ENCODE peak calls at places on chromosomes 12 and 14, in nine cellular contexts. X is fibroblast of mammary gland, B is lower leg skin, W is kidney, V is A549, D is PC-3, P is cardiac muscle cell, O is PC-9, K is HFF-Myc. A is an unnamed sample.

GRCh38 chr12:49959570-49960473 is 1.9 kb upstream of the AQP5 start:
- DNase-seq in D (peak), K (no peak), B (no peak), V (peak), O (peak), W (peak), P (peak), X (no peak), A (peak)

GRCh38 chr12:55727643-55728184 is 1.1 kb downstream of the CD63 start:
- DNase-seq in P (no peak), O (peak), K (no peak), X (no peak), B (peak), W (peak), V (peak), D (peak), A (peak)

GRCh38 chr14:84885061-84885460 is 644.9 kb upstream of the FLRT2 start:
- DNase-seq in X (no peak), P (no peak), V (no peak), D (no peak), O (no peak), B (no peak), K (no peak), W (no peak), A (no peak)

GRCh38 chr12:97308576-97309198 is 153.9 kb upstream of the RMST start:
- DNase-seq in K (peak), W (no peak), D (peak), X (peak), B (peak), O (no peak), P (peak), V (peak), A (peak)

GRCh38 chr12:110109037-110109836 is 14.9 kb upstream of the IFT81 start:
- DNase-seq in V (peak), B (peak), X (peak), D (peak), W (peak), K (peak), P (peak), O (peak), A (peak)

GRCh38 chr12:75315518-75315917 is 14.6 kb downstream of the CAPS2 start:
- DNase-seq in P (no peak), W (no peak), V (no peak), B (no peak), O (no peak), X (peak), D (peak), K (no peak), A (peak)

GRCh38 chr14:28294834-28295440 is 471.6 kb upstream of the FOXG1 start:
- DNase-seq in P (peak), B (no peak), X (peak), V (no peak), K (no peak), D (peak), O (no peak), W (no peak), A (peak)

GRCh38 chr12:106645465-106646330 is 62.9 kb downstream of the RFX4 start:
- DNase-seq in B (no peak), P (no peak), W (no peak), X (no peak), K (no peak), D (no peak), V (no peak), O (no peak), A (no peak)

GRCh38 chr12:8548192-8548591 is 7.5 kb upstream of the CLEC4E start:
- DNase-seq in D (no peak), X (no peak), V (no peak), P (no peak), O (no peak), W (no peak), B (no peak), K (no peak), A (no peak)

GRCh38 chr12:76226956-76227355 is 121.3 kb downstream of the BBS10 start:
- DNase-seq in V (no peak), P (no peak), K (no peak), B (no peak), X (no peak), W (no peak), D (no peak), O (no peak), A (peak)

GRCh38 chr12:115341442-115341841 is 657.5 kb upstream of the TBX3 start:
- DNase-seq in W (peak), K (peak), V (peak), D (peak), B (peak), P (no peak), X (peak), O (no peak), A (peak)

GRCh38 chr14:77212933-77213656 is 31.5 kb downstream of the TMEM63C start:
- DNase-seq in B (no peak), K (no peak), D (peak), V (peak), X (peak), W (peak), O (peak), P (peak), A (peak)

GRCh38 chr12:114982760-114983159 is 298.8 kb upstream of the TBX3 start:
- DNase-seq in V (no peak), O (no peak), X (peak), D (no peak), B (no peak), P (peak), W (no peak), K (no peak), A (peak)

GRCh38 chr14:93788557-93789365 is 476 bp upstream of the PRIMA1 start:
- DNase-seq in P (peak), B (no peak), W (no peak), D (peak), O (no peak), X (peak), V (peak), K (no peak), A (no peak)

GRCh38 chr12:93737457-93738198 is 60.5 kb downstream of the CRADD start:
- DNase-seq in B (no peak), X (no peak), V (no peak), K (no peak), D (no peak), W (no peak), O (no peak), P (no peak), A (no peak)

GRCh38 chr12:109529618-109530300 is 43.5 kb downstream of the MMAB start:
- DNase-seq in K (no peak), X (no peak), B (no peak), D (no peak), W (no peak), P (peak), O (no peak), V (no peak), A (no peak)

GRCh38 chr12:101963703-101964102 is 86.3 kb downstream of the DRAM1 start:
- DNase-seq in W (no peak), X (no peak), D (no peak), V (no peak), P (no peak), K (no peak), B (no peak), O (no peak), A (peak)

GRCh38 chr12:2336409-2336829 is 283.6 kb downstream of the CACNA1C start:
- DNase-seq in O (no peak), X (peak), K (peak), P (peak), D (peak), B (no peak), V (no peak), W (no peak), A (peak)

GRCh38 chr12:53785161-53785560 is 33.4 kb upstream of the CISTR start:
- DNase-seq in K (no peak), X (no peak), P (no peak), W (no peak), D (no peak), O (no peak), V (no peak), B (no peak), A (no peak)

GRCh38 chr12:51941669-51942455 is 9.6 kb upstream of the ACVR1B start:
- DNase-seq in W (no peak), O (no peak), D (no peak), X (no peak), V (no peak), P (no peak), K (no peak), B (peak), A (no peak)

GRCh38 chr12:6764011-6764828 is 1.9 kb upstream of the PTMS start:
- DNase-seq in P (peak), K (peak), D (peak), W (peak), O (peak), X (peak), V (peak), B (peak), A (peak)

GRCh38 chr12:47307680-47308399 is 228.1 kb upstream of the AMIGO2 start:
- DNase-seq in O (peak), B (no peak), X (peak), V (peak), W (no peak), D (peak), K (peak), P (peak), A (peak)

GRCh38 chr12:101655400-101655799 is 42.0 kb upstream of the CHPT1 start:
- DNase-seq in V (no peak), D (no peak), P (peak), B (no peak), W (no peak), O (no peak), X (no peak), K (no peak), A (no peak)

GRCh38 chr14:103536693-103537092 is 7.7 kb downstream of the TRMT61A start:
- DNase-seq in W (peak), P (no peak), V (no peak), B (no peak), X (no peak), O (no peak), D (no peak), K (no peak), A (no peak)

GRCh38 chr12:119179335-119180021 is 747 bp downstream of the HSPB8 start:
- DNase-seq in D (peak), X (peak), O (peak), V (peak), W (no peak), K (no peak), B (no peak), P (peak), A (peak)

GRCh38 chr12:55220725-55221124 is at the start of gene OR10A7:
- DNase-seq in P (no peak), W (no peak), O (no peak), X (no peak), D (no peak), B (no peak), V (no peak), K (no peak), A (no peak)

GRCh38 chr12:100826323-100826722 is 31.7 kb downstream of the ANO4 start:
- DNase-seq in V (peak), B (no peak), P (peak), K (peak), D (peak), O (peak), W (no peak), X (peak), A (peak)

GRCh38 chr12:68978678-68979077 is 45.7 kb upstream of the CPM start:
- DNase-seq in D (no peak), B (no peak), V (no peak), W (no peak), O (no peak), X (no peak), P (no peak), K (no peak), A (no peak)

GRCh38 chr12:90833228-90833627 is 121.7 kb downstream of the CCER1 start:
- DNase-seq in B (no peak), K (no peak), X (no peak), W (no peak), V (no peak), O (no peak), P (peak), D (no peak), A (no peak)

GRCh38 chr14:69316449-69317391 is 56.8 kb downstream of the GALNT16 start:
- DNase-seq in X (peak), D (peak), P (no peak), O (peak), K (peak), B (peak), W (peak), V (peak), A (peak)

GRCh38 chr12:48004039-48004940 is at the start of gene COL2A1:
- DNase-seq in K (no peak), O (no peak), V (peak), W (no peak), B (no peak), D (peak), X (no peak), P (peak), A (peak)

GRCh38 chr12:11777962-11778361 is 128.5 kb downstream of the ETV6 start:
- DNase-seq in B (no peak), W (no peak), D (no peak), X (no peak), O (no peak), P (no peak), V (no peak), K (no peak), A (no peak)

GRCh38 chr12:92297405-92297804 is 151.8 kb upstream of the BTG1 start:
- DNase-seq in X (peak), V (no peak), K (no peak), O (no peak), B (no peak), W (no peak), D (no peak), P (no peak), A (no peak)

GRCh38 chr12:132292328-132293319 is 36.8 kb downstream of the GALNT9 start:
- DNase-seq in B (no peak), V (no peak), X (no peak), P (no peak), O (no peak), W (peak), K (no peak), D (no peak), A (no peak)

GRCh38 chr14:38255673-38256357 is at the start of gene CLEC14A:
- DNase-seq in B (no peak), O (no peak), V (no peak), K (no peak), X (no peak), P (peak), W (peak), D (no peak), A (no peak)

GRCh38 chr12:120939523-120939922 is 35.4 kb upstream of the SPPL3 start:
- DNase-seq in D (no peak), V (no peak), B (peak), X (no peak), O (no peak), P (no peak), K (no peak), W (no peak), A (no peak)

GRCh38 chr12:112168561-112168971 is 43.2 kb downstream of the TRAFD1 start:
- DNase-seq in W (no peak), O (no peak), V (no peak), X (no peak), P (no peak), B (no peak), K (no peak), D (no peak), A (no peak)
- TF ChIP-seq CTCF in W (no peak), O (no peak), V (no peak), X (no peak), P (no peak), B (no peak), K (no peak), D (no peak), A (no peak)

DNA sequence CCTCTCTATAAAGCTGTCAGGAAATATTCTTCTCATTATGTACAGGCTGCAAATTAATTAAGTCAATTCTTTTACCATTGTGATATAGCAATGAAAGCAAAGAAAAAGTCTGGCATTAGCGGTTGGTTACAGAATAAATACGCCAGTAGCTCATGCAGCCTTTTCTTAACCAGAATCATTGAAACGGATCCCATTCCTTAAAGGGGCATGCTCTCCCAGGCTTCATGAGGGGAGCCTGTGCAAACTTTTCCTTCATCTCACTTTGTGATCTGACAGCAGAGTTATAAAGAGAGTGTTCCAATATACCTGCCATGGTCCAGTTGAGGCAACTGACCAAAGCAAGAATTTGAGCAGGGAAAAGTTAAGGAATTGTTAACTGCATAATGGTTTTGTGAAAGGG is 337.7 kb downstream of the EMP1 start:
- DNase-seq in B (no peak), D (no peak), V (no peak), K (no peak), O (no peak), P (no peak), W (no peak), X (no peak), A (no peak)
- H3K4me3 ChIP-seq in B (no peak), D (no peak), V (no peak), K (no peak), O (no peak), P (no peak), W (peak), X (no peak), A (no peak)

GRCh38 chr14:36979863-36980262 is 192.5 kb downstream of the SLC25A21 start:
- DNase-seq in X (no peak), V (no peak), D (no peak), K (no peak), P (no peak), O (no peak), W (no peak), B (no peak), A (no peak)

GRCh38 chr14:36973806-36974442 is 198.5 kb downstream of the SLC25A21 start:
- DNase-seq in O (no peak), P (no peak), W (no peak), D (peak), K (no peak), V (no peak), X (peak), B (no peak), A (peak)

GRCh38 chr14:36976571-36977023 is 195.8 kb downstream of the SLC25A21 start:
- DNase-seq in B (no peak), P (no peak), K (no peak), O (peak), D (peak), W (no peak), X (peak), V (no peak), A (peak)

GRCh38 chr14:36974985-36975384 is 197.4 kb downstream of the SLC25A21 start:
- DNase-seq in P (no peak), X (no peak), O (no peak), K (no peak), B (no peak), W (no peak), D (peak), V (no peak), A (no peak)

DNA sequence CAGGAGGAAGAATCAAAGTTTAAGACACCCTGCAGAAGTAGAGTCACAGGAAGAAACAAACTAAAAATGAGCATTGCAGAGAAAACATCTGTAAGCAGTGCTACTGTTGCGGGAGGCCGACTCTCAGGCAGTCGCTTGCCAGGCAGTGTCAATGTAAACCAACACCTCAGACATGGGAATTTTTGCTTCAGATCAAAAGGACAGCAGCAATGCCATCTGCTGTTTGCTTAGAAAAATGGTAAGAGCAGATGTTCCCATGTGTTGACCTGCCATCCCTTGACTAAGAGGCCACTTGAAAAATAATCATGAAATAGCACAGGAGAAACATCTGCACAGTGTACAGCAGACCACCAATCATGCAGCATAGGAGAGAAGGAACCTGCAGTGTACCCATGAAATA is 196.6 kb downstream of the SLC25A21 start:
- DNase-seq in K (no peak), W (no peak), V (no peak), X (peak), P (no peak), B (no peak), D (peak), O (no peak), A (peak)
- TF ChIP-seq CTCF in K (no peak), W (no peak), V (peak), X (no peak), P (no peak), B (no peak), D (peak), O (no peak), A (no peak)

GRCh38 chr14:95314609-95315008 is 5.1 kb downstream of the CLMN start:
- DNase-seq in O (peak), W (no peak), K (no peak), V (peak), P (no peak), X (peak), B (no peak), D (peak), A (peak)
- H3K4me3 ChIP-seq in O (peak), W (no peak), K (no peak), V (no peak), P (no peak), X (no peak), B (no peak), D (no peak), A (no peak)

DNA sequence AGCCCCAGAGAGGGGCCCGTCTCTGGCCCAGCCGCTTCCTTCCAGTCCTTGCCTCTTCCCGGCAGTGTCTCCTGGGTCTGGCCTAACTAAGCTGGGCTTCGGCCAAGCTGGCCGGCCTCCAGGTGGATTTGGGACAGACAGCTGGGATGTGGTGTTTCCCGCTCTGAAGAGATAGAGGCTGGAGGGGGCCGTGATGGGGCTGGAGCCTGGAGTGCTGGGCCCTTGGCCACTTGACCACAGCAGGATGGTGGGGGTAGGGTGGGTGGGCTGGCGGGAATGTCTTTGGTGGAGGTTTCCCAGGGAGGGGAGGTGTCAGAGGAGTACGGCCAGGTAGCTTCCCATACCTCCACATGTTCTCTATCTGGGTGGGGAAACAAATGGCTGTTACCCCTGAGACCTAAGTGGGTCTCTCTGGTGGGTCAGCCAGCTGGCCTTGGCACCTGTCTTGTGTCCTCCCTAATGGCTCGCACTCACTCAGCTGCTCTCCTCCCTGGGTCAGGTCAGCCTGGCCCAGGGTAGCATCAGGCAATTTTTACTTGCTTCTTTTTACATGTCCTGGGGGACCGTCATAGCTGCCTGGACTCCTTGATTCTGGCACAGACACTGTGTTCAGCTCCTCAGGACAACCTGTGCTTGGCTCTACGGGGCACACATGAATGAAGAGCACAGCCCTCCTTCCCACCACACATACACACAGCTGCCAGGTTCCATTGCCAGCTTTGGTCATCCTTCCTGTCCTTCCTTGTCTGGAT is 19.8 kb upstream of the PGF start:
- DNase-seq in P (no peak), D (no peak), B (no peak), V (no peak), O (no peak), K (no peak), W (peak), X (peak), A (peak)
- TF ChIP-seq CTCF in P (no peak), D (no peak), B (no peak), V (no peak), O (no peak), K (no peak), W (no peak), X (no peak), A (no peak)

GRCh38 chr12:63154560-63154959 is 3.6 kb upstream of the AVPR1A start:
- DNase-seq in W (no peak), P (no peak), O (no peak), X (no peak), B (no peak), V (no peak), D (no peak), K (no peak), A (no peak)

GRCh38 chr12:63151061-63151897 is at the start of gene AVPR1A:
- DNase-seq in K (no peak), D (no peak), B (peak), O (no peak), W (peak), X (no peak), P (peak), V (peak), A (no peak)

GRCh38 chr12:63151898-63152700 is 1.1 kb upstream of the AVPR1A start:
- DNase-seq in X (peak), W (peak), V (peak), B (peak), K (peak), O (peak), P (peak), D (peak), A (peak)

GRCh38 chr12:63150255-63151060 is 543 bp downstream of the AVPR1A start:
- DNase-seq in X (no peak), D (no peak), O (no peak), P (peak), W (peak), V (no peak), B (no peak), K (no peak), A (no peak)

DNA sequence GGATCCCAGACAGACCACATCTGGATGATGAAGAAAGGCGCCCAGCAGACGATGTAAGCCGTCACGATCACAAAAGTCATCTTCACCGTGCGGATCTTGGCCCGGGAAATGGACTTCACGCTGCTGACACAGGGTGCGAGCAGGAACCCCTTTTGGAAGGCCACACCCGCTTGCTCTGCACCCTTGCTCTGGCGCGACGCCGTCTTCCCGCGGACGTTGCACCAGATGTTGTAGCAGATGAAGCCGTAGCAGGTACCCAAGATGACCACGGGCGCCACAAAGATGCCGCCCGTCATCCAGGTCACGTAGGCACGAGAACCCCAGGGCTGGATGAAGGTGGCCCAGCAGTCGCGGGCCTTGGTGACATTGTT is 1.1 kb downstream of the AVPR1A start:
- DNase-seq in B (no peak), K (no peak), D (no peak), O (no peak), P (no peak), X (no peak), W (peak), V (no peak), A (no peak)
- H3K4me3 ChIP-seq in B (no peak), K (no peak), D (no peak), O (no peak), P (no peak), X (no peak), W (peak), V (no peak), A (no peak)

A was measured in cardiac fibroblast.